ENCODE peak calls at places on chromosomes 4 and X, in seven cellular contexts. One of them, this sample, is unnamed.
A peak's percentile ranks its signal among the peaks of the same experiment; 100 is the strongest.

GRCh38 chrX:25020391-25021131 is 4.8 kb upstream of the ARX start:
- DNase-seq in uterus: no peak
- DNase-seq in A549: peak; percentile 80
- DNase-seq in tibial nerve: no peak
- DNase-seq in esophagus squamous epithelium: no peak
- DNase-seq in ovary: peak; percentile 50
- DNase-seq in GM12891: no peak
- DNase-seq in this sample: peak; percentile 42

GRCh38 chrX:124501566-124501965 is 155.2 kb downstream of the SH2D1A start:
- DNase-seq in uterus: no peak
- DNase-seq in A549: no peak
- DNase-seq in tibial nerve: no peak
- DNase-seq in esophagus squamous epithelium: no peak
- DNase-seq in ovary: no peak
- DNase-seq in GM12891: no peak
- DNase-seq in this sample: no peak

GRCh38 chrX:123340691-123341090 is 156.6 kb downstream of the GRIA3 start:
- DNase-seq in uterus: no peak
- DNase-seq in A549: no peak
- DNase-seq in tibial nerve: no peak
- DNase-seq in esophagus squamous epithelium: no peak
- DNase-seq in ovary: no peak
- DNase-seq in GM12891: no peak
- DNase-seq in this sample: no peak

GRCh38 chrX:101803451-101803850 is 128.4 kb downstream of the ZMAT1 start:
- DNase-seq in uterus: no peak
- DNase-seq in A549: no peak
- DNase-seq in tibial nerve: peak; percentile 18
- DNase-seq in esophagus squamous epithelium: no peak
- DNase-seq in ovary: no peak
- DNase-seq in GM12891: no peak
- DNase-seq in this sample: peak; percentile 36

GRCh38 chrX:42967681-42968080 is 189.7 kb upstream of the PPP1R2C start:
- DNase-seq in uterus: no peak
- DNase-seq in A549: no peak
- DNase-seq in tibial nerve: no peak
- DNase-seq in esophagus squamous epithelium: no peak
- DNase-seq in ovary: no peak
- DNase-seq in GM12891: no peak
- DNase-seq in this sample: no peak

GRCh38 chr4:175066923-175067627 is 148.9 kb downstream of the ADAM29 start:
- DNase-seq in uterus: no peak
- DNase-seq in A549: no peak
- DNase-seq in tibial nerve: no peak
- DNase-seq in esophagus squamous epithelium: no peak
- DNase-seq in ovary: no peak
- DNase-seq in GM12891: no peak
- DNase-seq in this sample: no peak

GRCh38 chr4:159855731-159856130 is 752.9 kb downstream of the RAPGEF2 start:
- DNase-seq in uterus: no peak
- DNase-seq in A549: no peak
- DNase-seq in tibial nerve: no peak
- DNase-seq in esophagus squamous epithelium: no peak
- DNase-seq in ovary: no peak
- DNase-seq in GM12891: no peak
- DNase-seq in this sample: no peak

GRCh38 chr4:122711893-122712292 is 20.6 kb upstream of the BBS12 start:
- DNase-seq in uterus: no peak
- DNase-seq in A549: no peak
- DNase-seq in tibial nerve: no peak
- DNase-seq in esophagus squamous epithelium: no peak
- DNase-seq in ovary: no peak
- DNase-seq in GM12891: no peak
- DNase-seq in this sample: no peak

GRCh38 chrX:34877451-34877850 is 65.1 kb upstream of the FAM47B start:
- DNase-seq in uterus: no peak
- DNase-seq in A549: no peak
- DNase-seq in tibial nerve: no peak
- DNase-seq in esophagus squamous epithelium: no peak
- DNase-seq in ovary: no peak
- DNase-seq in GM12891: no peak
- DNase-seq in this sample: no peak

GRCh38 chrX:120768254-120768653 is 107.4 kb downstream of the CT47B1 start:
- DNase-seq in uterus: no peak
- DNase-seq in A549: no peak
- DNase-seq in tibial nerve: no peak
- DNase-seq in esophagus squamous epithelium: no peak
- DNase-seq in ovary: no peak
- DNase-seq in GM12891: no peak
- DNase-seq in this sample: no peak

GRCh38 chrX:15686818-15687685 is 22.4 kb upstream of the CLTRN start:
- DNase-seq in uterus: peak; percentile 31
- DNase-seq in A549: peak; percentile 46
- DNase-seq in tibial nerve: peak; percentile 68
- DNase-seq in esophagus squamous epithelium: no peak
- DNase-seq in ovary: no peak
- DNase-seq in GM12891: no peak
- DNase-seq in this sample: peak; percentile 61

GRCh38 chr4:176539785-176540175 is 220.0 kb downstream of the SPCS3 start:
- DNase-seq in uterus: no peak
- DNase-seq in A549: no peak
- DNase-seq in tibial nerve: no peak
- DNase-seq in esophagus squamous epithelium: no peak
- DNase-seq in ovary: no peak
- DNase-seq in GM12891: no peak
- DNase-seq in this sample: no peak

DNA sequence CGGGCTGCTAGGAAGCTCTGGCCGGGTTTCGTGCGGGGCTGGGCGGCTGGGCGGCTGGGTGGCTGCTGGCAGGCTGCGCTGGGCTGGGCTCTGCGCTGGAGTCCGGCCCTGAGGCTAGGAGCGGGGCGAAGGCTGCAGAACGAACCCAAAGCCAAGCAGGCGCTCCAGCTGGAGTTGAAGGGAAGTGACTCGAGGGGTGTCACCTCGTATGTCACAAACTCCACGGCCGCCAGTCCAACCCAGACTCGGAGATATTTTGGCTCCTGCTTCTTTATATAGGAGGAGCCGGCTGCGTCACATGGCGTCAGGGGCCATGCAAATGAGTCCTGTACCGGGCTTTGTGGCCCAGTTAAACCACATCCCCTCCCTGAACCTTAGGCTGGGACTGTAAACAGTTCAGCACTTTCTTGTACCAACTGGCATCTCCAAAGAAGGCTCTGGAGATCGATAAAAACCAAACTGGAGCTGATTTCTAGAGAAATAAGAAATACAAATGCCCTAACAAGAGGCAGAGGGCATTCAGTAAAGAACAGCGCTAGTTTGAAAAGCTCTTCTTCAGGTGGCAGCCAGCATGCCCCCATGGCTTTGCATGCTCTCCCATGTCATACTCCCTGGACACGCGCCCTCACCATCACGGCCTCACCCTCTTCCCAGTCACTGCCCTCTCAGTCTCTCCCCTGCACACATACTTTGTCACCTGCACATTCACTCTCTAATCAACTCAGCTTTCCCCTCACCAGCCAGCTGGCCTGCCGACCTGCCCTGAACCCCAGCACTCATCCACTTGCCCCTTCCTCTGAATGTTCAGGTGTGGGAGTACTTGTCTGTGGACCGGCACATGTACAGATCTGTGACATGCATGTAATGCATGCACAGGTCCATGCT is 58.5 kb downstream of the TSC22D3 start:
- DNase-seq in uterus: peak; percentile 85
- DNase-seq in A549: peak; percentile 71
- DNase-seq in tibial nerve: peak; percentile 92
- DNase-seq in esophagus squamous epithelium: peak; percentile 76
- DNase-seq in ovary: peak; percentile 76
- DNase-seq in GM12891: peak; percentile 39
- DNase-seq in this sample: peak; percentile 84
- TF ChIP-seq POLR2A in uterus: peak; percentile 97
- TF ChIP-seq POLR2A in A549: peak; percentile 76
- TF ChIP-seq POLR2A in tibial nerve: peak; percentile 99
- TF ChIP-seq POLR2A in esophagus squamous epithelium: peak; percentile 54
- TF ChIP-seq POLR2A in ovary: peak; percentile 92
- TF ChIP-seq POLR2A in GM12891: peak; percentile 99
- TF ChIP-seq POLR2A in this sample: peak; percentile 99

GRCh38 chr4:155468282-155468681 is 91.5 kb upstream of the MAP9 start:
- DNase-seq in uterus: no peak
- DNase-seq in A549: no peak
- DNase-seq in tibial nerve: no peak
- DNase-seq in esophagus squamous epithelium: no peak
- DNase-seq in ovary: no peak
- DNase-seq in GM12891: no peak
- DNase-seq in this sample: no peak

GRCh38 chr4:155474758-155475157 is 98.0 kb upstream of the MAP9 start:
- DNase-seq in uterus: no peak
- DNase-seq in A549: no peak
- DNase-seq in tibial nerve: no peak
- DNase-seq in esophagus squamous epithelium: no peak
- DNase-seq in ovary: no peak
- DNase-seq in GM12891: no peak
- DNase-seq in this sample: no peak

GRCh38 chr4:155478336-155478825 is 101.6 kb upstream of the MAP9 start:
- DNase-seq in uterus: no peak
- DNase-seq in A549: no peak
- DNase-seq in tibial nerve: no peak
- DNase-seq in esophagus squamous epithelium: no peak
- DNase-seq in ovary: no peak
- DNase-seq in GM12891: no peak
- DNase-seq in this sample: no peak

GRCh38 chr4:155473420-155474095 is 96.8 kb upstream of the MAP9 start:
- DNase-seq in uterus: no peak
- DNase-seq in A549: no peak
- DNase-seq in tibial nerve: no peak
- DNase-seq in esophagus squamous epithelium: no peak
- DNase-seq in ovary: no peak
- DNase-seq in GM12891: no peak
- DNase-seq in this sample: no peak
- TF ChIP-seq POLR2A in uterus: no peak
- TF ChIP-seq POLR2A in A549: no peak
- TF ChIP-seq POLR2A in tibial nerve: no peak
- TF ChIP-seq POLR2A in esophagus squamous epithelium: no peak
- TF ChIP-seq POLR2A in ovary: no peak
- TF ChIP-seq POLR2A in GM12891: no peak
- TF ChIP-seq POLR2A in this sample: no peak

GRCh38 chr4:123851521-123851920 is 454.9 kb downstream of the SPRY1 start:
- DNase-seq in uterus: no peak
- DNase-seq in A549: no peak
- DNase-seq in tibial nerve: no peak
- DNase-seq in esophagus squamous epithelium: no peak
- DNase-seq in ovary: no peak
- DNase-seq in GM12891: no peak
- DNase-seq in this sample: no peak

GRCh38 chr4:123846627-123847026 is 450.0 kb downstream of the SPRY1 start:
- DNase-seq in uterus: no peak
- DNase-seq in A549: no peak
- DNase-seq in tibial nerve: no peak
- DNase-seq in esophagus squamous epithelium: no peak
- DNase-seq in ovary: no peak
- DNase-seq in GM12891: no peak
- DNase-seq in this sample: no peak

GRCh38 chr4:123849495-123849894 is 452.9 kb downstream of the SPRY1 start:
- DNase-seq in uterus: no peak
- DNase-seq in A549: no peak
- DNase-seq in tibial nerve: no peak
- DNase-seq in esophagus squamous epithelium: no peak
- DNase-seq in ovary: no peak
- DNase-seq in GM12891: no peak
- DNase-seq in this sample: no peak

GRCh38 chr4:123844374-123844773 is 447.8 kb downstream of the SPRY1 start:
- DNase-seq in uterus: no peak
- DNase-seq in A549: no peak
- DNase-seq in tibial nerve: no peak
- DNase-seq in esophagus squamous epithelium: no peak
- DNase-seq in ovary: no peak
- DNase-seq in GM12891: no peak
- DNase-seq in this sample: no peak

DNA sequence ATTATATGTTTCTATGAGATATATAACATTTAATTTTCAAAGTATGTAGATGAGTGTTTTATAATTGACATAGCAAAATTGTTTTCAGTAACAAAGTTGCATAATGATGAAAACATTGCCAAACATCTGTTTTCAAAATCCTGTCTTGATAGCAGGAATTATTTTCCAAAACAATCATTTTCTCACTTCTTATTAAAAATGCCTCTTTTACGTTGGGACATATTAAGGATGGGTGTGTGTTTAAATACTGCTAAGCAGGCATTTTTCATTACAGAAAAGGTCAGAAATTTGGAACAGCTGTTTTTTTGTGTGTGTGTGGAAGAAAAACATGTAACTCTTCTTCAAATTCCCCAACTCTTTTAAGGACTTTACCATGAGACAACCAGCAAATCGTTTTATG is 452.0 kb downstream of the SPRY1 start:
- DNase-seq in uterus: no peak
- DNase-seq in A549: no peak
- DNase-seq in tibial nerve: no peak
- DNase-seq in esophagus squamous epithelium: no peak
- DNase-seq in ovary: no peak
- DNase-seq in GM12891: no peak
- DNase-seq in this sample: no peak
- TF ChIP-seq POLR2A in uterus: no peak
- TF ChIP-seq POLR2A in A549: no peak
- TF ChIP-seq POLR2A in tibial nerve: no peak
- TF ChIP-seq POLR2A in esophagus squamous epithelium: no peak
- TF ChIP-seq POLR2A in ovary: no peak
- TF ChIP-seq POLR2A in GM12891: no peak
- TF ChIP-seq POLR2A in this sample: no peak

GRCh38 chrX:13086076-13086475 is 41.7 kb upstream of the FAM9C start:
- DNase-seq in uterus: no peak
- DNase-seq in A549: no peak
- DNase-seq in tibial nerve: no peak
- DNase-seq in esophagus squamous epithelium: no peak
- DNase-seq in ovary: no peak
- DNase-seq in GM12891: no peak
- DNase-seq in this sample: no peak

GRCh38 chrX:13085533-13085932 is 41.1 kb upstream of the FAM9C start:
- DNase-seq in uterus: no peak
- DNase-seq in A549: no peak
- DNase-seq in tibial nerve: no peak
- DNase-seq in esophagus squamous epithelium: no peak
- DNase-seq in ovary: no peak
- DNase-seq in GM12891: no peak
- DNase-seq in this sample: no peak

GRCh38 chrX:13087322-13088154 is 43.1 kb upstream of the FAM9C start:
- DNase-seq in uterus: no peak
- DNase-seq in A549: no peak
- DNase-seq in tibial nerve: no peak
- DNase-seq in esophagus squamous epithelium: no peak
- DNase-seq in ovary: no peak
- DNase-seq in GM12891: no peak
- DNase-seq in this sample: no peak

GRCh38 chrX:13090261-13091110 is 46.1 kb upstream of the FAM9C start:
- DNase-seq in uterus: no peak
- DNase-seq in A549: no peak
- DNase-seq in tibial nerve: peak; percentile 18
- DNase-seq in esophagus squamous epithelium: no peak
- DNase-seq in ovary: no peak
- DNase-seq in GM12891: no peak
- DNase-seq in this sample: peak; percentile 2

DNA sequence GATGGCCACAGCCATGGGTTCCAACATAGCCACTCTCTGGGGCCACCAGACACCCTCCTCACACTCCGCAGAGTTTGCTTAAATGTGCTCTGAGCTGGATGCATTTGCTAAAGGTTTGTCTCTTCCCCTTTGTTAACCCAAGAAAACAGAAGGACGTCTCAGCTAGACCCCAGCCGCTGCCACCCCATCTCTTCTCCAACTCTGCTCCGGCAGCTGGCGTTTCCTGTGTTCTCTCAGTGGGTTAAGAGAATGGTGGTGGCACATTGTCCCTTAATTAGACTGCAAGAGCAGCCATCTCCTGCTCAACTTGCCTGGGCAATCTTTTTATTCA is 43.7 kb upstream of the FAM9C start:
- DNase-seq in uterus: no peak
- DNase-seq in A549: no peak
- DNase-seq in tibial nerve: no peak
- DNase-seq in esophagus squamous epithelium: no peak
- DNase-seq in ovary: no peak
- DNase-seq in GM12891: no peak
- DNase-seq in this sample: no peak
- TF ChIP-seq POLR2A in uterus: no peak
- TF ChIP-seq POLR2A in A549: no peak
- TF ChIP-seq POLR2A in tibial nerve: no peak
- TF ChIP-seq POLR2A in esophagus squamous epithelium: no peak
- TF ChIP-seq POLR2A in ovary: no peak
- TF ChIP-seq POLR2A in GM12891: no peak
- TF ChIP-seq POLR2A in this sample: no peak